ENCODE peak calls at places on chromosomes 7 and 10, in five cellular contexts. D is HL-60; V is HCT116; J is CD8-positive, alpha-beta T cell; T is left lung. R is an unnamed sample.

GRCh38 chr7:73966941-73967831 is 60.8 kb upstream of the ELN start:
- DNase-seq in D (no peak), V (no peak), J (no peak), T (no peak), R (no peak)

GRCh38 chr7:69433086-69433485 is 165.2 kb upstream of the AUTS2 start:
- DNase-seq in D (no peak), V (no peak), J (no peak), T (no peak), R (no peak)

GRCh38 chr10:7374795-7375194 is 36.0 kb downstream of the SFMBT2 start:
- DNase-seq in D (no peak), V (no peak), J (no peak), T (no peak), R (no peak)

GRCh38 chr10:62121197-62121550 is 147.5 kb downstream of the RTKN2 start:
- DNase-seq in D (no peak), V (no peak), J (no peak), T (no peak), R (no peak)

GRCh38 chr10:129466703-129467345 is at the start of gene MGMT:
- DNase-seq in D (peak; percentile 86), V (peak; percentile 15), J (peak; percentile 99), T (peak; percentile 95), R (peak; percentile 22)

GRCh38 chr10:97858001-97858439 is 8.4 kb downstream of the GOLGA7B start:
- DNase-seq in D (peak; percentile 7), V (no peak), J (no peak), T (no peak), R (no peak)

GRCh38 chr7:28165971-28166955 is 14.3 kb downstream of the JAZF1 start:
- DNase-seq in D (no peak), V (no peak), J (no peak), T (no peak), R (peak; percentile 59)

GRCh38 chr7:126419047-126419446 is 833.7 kb downstream of the GRM8 start:
- DNase-seq in D (no peak), V (no peak), J (no peak), T (no peak), R (no peak)

GRCh38 chr7:139972000-139972399 is 90.8 kb downstream of the PARP12 start:
- DNase-seq in D (no peak), V (no peak), J (no peak), T (no peak), R (no peak)

GRCh38 chr7:132368246-132368900 is 207.9 kb downstream of the PLXNA4 start:
- DNase-seq in D (no peak), V (no peak), J (no peak), T (no peak), R (no peak)

GRCh38 chr10:122102146-122102866 is 113.3 kb downstream of the TACC2 start:
- DNase-seq in D (no peak), V (no peak), J (no peak), T (no peak), R (no peak)

GRCh38 chr7:152761116-152761748 is 1.7 kb downstream of the ACTR3B start:
- DNase-seq in D (no peak), V (no peak), J (no peak), T (no peak), R (no peak)

GRCh38 chr10:34661580-34661979 is 153.5 kb downstream of the PARD3 start:
- DNase-seq in D (no peak), V (no peak), J (no peak), T (no peak), R (no peak)

GRCh38 chr10:77446700-77447099 is 190.9 kb downstream of the KCNMA1 start:
- DNase-seq in D (no peak), V (no peak), J (no peak), T (no peak), R (no peak)

GRCh38 chr10:77442790-77443189 is 194.8 kb downstream of the KCNMA1 start:
- DNase-seq in D (no peak), V (no peak), J (no peak), T (no peak), R (no peak)

GRCh38 chr10:77441541-77442175 is 195.9 kb downstream of the KCNMA1 start:
- DNase-seq in D (no peak), V (no peak), J (no peak), T (no peak), R (no peak)

GRCh38 chr10:77445562-77445961 is 192.0 kb downstream of the KCNMA1 start:
- DNase-seq in D (no peak), V (no peak), J (no peak), T (no peak), R (no peak)

GRCh38 chr10:77444041-77444440 is 193.6 kb downstream of the KCNMA1 start:
- DNase-seq in D (no peak), V (no peak), J (no peak), T (no peak), R (no peak)
- TF ChIP-seq CTCF in D (no peak), V (no peak), J (no peak), T (no peak), R (no peak)

GRCh38 chr7:157617401-157617800 is 280.6 kb downstream of the DNAJB6 start:
- DNase-seq in D (no peak), V (no peak), J (no peak), T (no peak), R (no peak)
- TF ChIP-seq CTCF in D (no peak), V (no peak), J (no peak), T (no peak), R (no peak)

GRCh38 chr10:71185209-71185608 is 27.2 kb upstream of the UNC5B start:
- DNase-seq in D (no peak), V (no peak), J (no peak), T (no peak), R (no peak)

GRCh38 chr10:71187197-71187596 is 25.2 kb upstream of the UNC5B start:
- DNase-seq in D (no peak), V (no peak), J (no peak), T (no peak), R (no peak)

GRCh38 chr10:71184402-71184801 is 28.0 kb upstream of the UNC5B start:
- DNase-seq in D (no peak), V (no peak), J (no peak), T (no peak), R (no peak)

GRCh38 chr10:71188201-71188600 is 24.2 kb upstream of the UNC5B start:
- DNase-seq in D (no peak), V (no peak), J (no peak), T (no peak), R (no peak)

DNA sequence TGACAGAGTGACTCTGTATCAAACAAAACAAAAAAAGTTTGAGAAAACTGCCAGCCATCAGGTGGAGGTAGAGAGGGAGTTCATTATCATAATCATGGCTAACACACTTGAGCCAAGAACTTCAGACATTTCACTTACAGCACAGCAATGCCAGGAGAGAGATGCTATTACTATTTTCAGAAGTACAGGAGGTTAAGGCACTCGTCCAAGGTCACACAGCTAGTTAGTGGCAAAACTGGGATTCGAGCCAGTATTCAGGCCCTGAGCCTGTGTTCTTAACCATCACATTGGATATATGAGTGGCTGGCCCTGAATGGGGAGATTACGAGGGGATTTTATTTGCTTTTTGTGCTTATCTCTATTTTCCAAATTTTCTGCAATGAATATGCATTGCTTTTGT is 24.8 kb upstream of the UNC5B start:
- DNase-seq in D (no peak), V (no peak), J (no peak), T (no peak), R (no peak)
- TF ChIP-seq CTCF in D (no peak), V (no peak), J (no peak), T (no peak), R (no peak)

GRCh38 chr10:89535185-89536012 is at the start of gene SLC16A12:
- DNase-seq in D (no peak), V (no peak), J (no peak), T (no peak), R (no peak)
- TF ChIP-seq CTCF in D (no peak), V (no peak), J (no peak), T (no peak), R (no peak)

DNA sequence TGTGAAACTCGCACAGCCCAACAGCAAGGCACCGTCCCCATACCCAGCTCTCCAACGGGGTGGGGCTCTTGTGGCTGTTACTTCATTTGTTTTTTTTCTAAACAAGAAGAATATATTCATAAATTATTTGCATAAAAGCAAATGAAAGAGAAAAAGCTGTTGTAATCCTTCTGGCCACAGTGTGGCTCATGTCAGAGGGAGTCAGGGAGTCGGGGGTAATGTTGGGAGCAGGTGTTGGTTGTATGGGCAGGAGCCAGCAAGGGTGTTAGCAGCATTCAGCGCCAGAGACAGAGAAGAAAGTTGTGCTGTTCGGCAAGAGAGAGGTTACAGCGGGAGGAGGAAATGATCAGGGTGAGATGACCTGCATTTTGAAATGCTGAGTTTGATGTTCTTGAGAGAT is 13.3 kb downstream of the PFKP start:
- DNase-seq in D (no peak), V (no peak), J (no peak), T (no peak), R (no peak)
- TF ChIP-seq CTCF in D (no peak), V (no peak), J (no peak), T (no peak), R (no peak)

GRCh38 chr10:4077804-4078203 is 292.8 kb upstream of the KLF6 start:
- DNase-seq in D (no peak), V (no peak), J (no peak), T (no peak), R (no peak)

GRCh38 chr10:4073912-4074311 is 288.9 kb upstream of the KLF6 start:
- DNase-seq in D (no peak), V (no peak), J (no peak), T (no peak), R (peak; percentile 31)

GRCh38 chr10:4070921-4071320 is 285.9 kb upstream of the KLF6 start:
- DNase-seq in D (no peak), V (no peak), J (no peak), T (no peak), R (no peak)

GRCh38 chr10:4075443-4075842 is 290.4 kb upstream of the KLF6 start:
- DNase-seq in D (no peak), V (no peak), J (no peak), T (no peak), R (no peak)

DNA sequence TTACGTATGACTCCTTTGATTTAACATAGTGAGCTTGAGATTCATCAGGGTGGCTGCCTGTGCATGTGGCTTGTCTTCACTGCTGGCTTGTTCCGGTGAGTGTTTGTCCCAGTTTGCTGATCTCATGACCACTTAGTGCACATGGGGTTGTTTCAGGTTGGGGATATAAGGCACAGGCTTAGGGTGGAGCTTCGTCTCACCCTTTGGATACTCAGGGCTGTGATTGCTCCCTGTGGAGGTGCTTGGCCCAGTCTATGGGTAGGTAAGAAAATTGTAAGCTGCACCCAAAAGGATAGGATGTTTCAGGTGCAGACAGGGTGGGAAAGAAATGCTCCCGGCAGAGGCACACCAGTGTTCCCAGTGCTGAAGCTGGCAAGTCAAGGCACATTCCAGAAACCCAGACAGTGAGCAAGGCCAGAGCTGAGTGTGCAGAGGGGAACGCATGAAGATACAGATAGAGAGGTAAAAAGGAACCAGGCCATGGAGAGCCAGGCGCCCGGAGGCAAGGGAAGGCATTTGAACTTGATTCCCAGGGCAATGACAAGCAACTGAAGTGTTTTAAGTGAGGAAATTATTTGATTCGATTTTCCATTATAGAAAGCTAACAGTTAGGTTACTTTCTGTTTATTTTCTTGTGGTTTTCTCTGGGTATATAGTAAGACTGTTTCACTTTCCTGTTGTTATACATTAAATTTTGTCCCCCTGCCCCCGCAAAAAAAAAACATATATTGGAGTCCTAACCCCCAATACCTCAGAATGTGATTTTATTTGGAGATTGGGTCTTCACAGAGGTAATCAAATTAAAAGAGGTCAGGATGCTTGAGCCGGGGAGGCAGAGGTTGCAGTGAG is 289.8 kb upstream of the KLF6 start:
- DNase-seq in D (no peak), V (no peak), J (no peak), T (no peak), R (no peak)
- TF ChIP-seq CTCF in D (no peak), V (no peak), J (no peak), T (no peak), R (no peak)

R was measured in HFF-Myc.